ENCODE peak calls at places on chromosomes 13 and 19, in five cellular contexts. One of them, this sample, is unnamed.
A peak's percentile ranks its signal among the peaks of the same experiment; 100 is the strongest.

GRCh38 chr13:36418022-36418805 is 14.1 kb upstream of the CCNA1 start:
- DNase-seq in Panc1: no peak
- DNase-seq in fibroblast of the aortic adventitia: peak; percentile 89
- DNase-seq in GM12865: peak; percentile 42
- DNase-seq in A549: no peak
- DNase-seq in this sample: peak; percentile 88

GRCh38 chr19:18274303-18274775 is at the start of gene IQCN:
- DNase-seq in Panc1: no peak
- DNase-seq in fibroblast of the aortic adventitia: peak; percentile 43
- DNase-seq in GM12865: no peak
- DNase-seq in A549: peak; percentile 64
- DNase-seq in this sample: peak; percentile 42

GRCh38 chr19:33686687-33687541 is 65.2 kb downstream of the CHST8 start:
- DNase-seq in Panc1: no peak
- DNase-seq in fibroblast of the aortic adventitia: no peak
- DNase-seq in GM12865: no peak
- DNase-seq in A549: no peak
- DNase-seq in this sample: no peak

GRCh38 chr13:27635256-27635655 is 13.6 kb downstream of the POLR1D start:
- DNase-seq in Panc1: no peak
- DNase-seq in fibroblast of the aortic adventitia: no peak
- DNase-seq in GM12865: no peak
- DNase-seq in A549: no peak
- DNase-seq in this sample: no peak

GRCh38 chr19:14393303-14393702 is 12.1 kb downstream of the ADGRE5 start:
- DNase-seq in Panc1: no peak
- DNase-seq in fibroblast of the aortic adventitia: no peak
- DNase-seq in GM12865: no peak
- DNase-seq in A549: no peak
- DNase-seq in this sample: no peak

GRCh38 chr13:23570099-23570926 is at the start of gene TNFRSF19:
- DNase-seq in Panc1: no peak
- DNase-seq in fibroblast of the aortic adventitia: peak; percentile 75
- DNase-seq in GM12865: peak; percentile 78
- DNase-seq in A549: no peak
- DNase-seq in this sample: peak; percentile 76

GRCh38 chr13:76723551-76724232 is 162.5 kb downstream of the KCTD12 start:
- DNase-seq in Panc1: no peak
- DNase-seq in fibroblast of the aortic adventitia: peak; percentile 96
- DNase-seq in GM12865: peak; percentile 56
- DNase-seq in A549: no peak
- DNase-seq in this sample: peak; percentile 91

GRCh38 chr19:38838986-38839761 is 7.6 kb upstream of the ECH1 start:
- DNase-seq in Panc1: no peak
- DNase-seq in fibroblast of the aortic adventitia: no peak
- DNase-seq in GM12865: no peak
- DNase-seq in A549: no peak
- DNase-seq in this sample: no peak

GRCh38 chr19:50327013-50327412 is 2.2 kb downstream of the KCNC3 start:
- DNase-seq in Panc1: no peak
- DNase-seq in fibroblast of the aortic adventitia: no peak
- DNase-seq in GM12865: no peak
- DNase-seq in A549: no peak
- DNase-seq in this sample: no peak

GRCh38 chr19:41906271-41906670 is 22.0 kb downstream of the ERFL start:
- DNase-seq in Panc1: no peak
- DNase-seq in fibroblast of the aortic adventitia: no peak
- DNase-seq in GM12865: no peak
- DNase-seq in A549: no peak
- DNase-seq in this sample: no peak

GRCh38 chr13:98521461-98521860 is 55.4 kb downstream of the STK24 start:
- DNase-seq in Panc1: no peak
- DNase-seq in fibroblast of the aortic adventitia: no peak
- DNase-seq in GM12865: no peak
- DNase-seq in A549: no peak
- DNase-seq in this sample: no peak

GRCh38 chr13:106401081-106401480 is 134.4 kb downstream of the EFNB2 start:
- DNase-seq in Panc1: no peak
- DNase-seq in fibroblast of the aortic adventitia: peak; percentile 44
- DNase-seq in GM12865: no peak
- DNase-seq in A549: no peak
- DNase-seq in this sample: no peak

GRCh38 chr19:52946322-52947310 is 16.1 kb downstream of the ZNF816 start:
- DNase-seq in Panc1: no peak
- DNase-seq in fibroblast of the aortic adventitia: no peak
- DNase-seq in GM12865: no peak
- DNase-seq in A549: no peak
- DNase-seq in this sample: peak; percentile 51

GRCh38 chr19:36987091-36987490 is 71.0 kb downstream of the ZNF568 start:
- DNase-seq in Panc1: no peak
- DNase-seq in fibroblast of the aortic adventitia: no peak
- DNase-seq in GM12865: no peak
- DNase-seq in A549: no peak
- DNase-seq in this sample: no peak

GRCh38 chr19:49614096-49614857 is 23.3 kb downstream of the PRR12 start:
- DNase-seq in Panc1: peak; percentile 52
- DNase-seq in fibroblast of the aortic adventitia: peak; percentile 79
- DNase-seq in GM12865: peak; percentile 48
- DNase-seq in A549: peak; percentile 78
- DNase-seq in this sample: peak; percentile 74

GRCh38 chr19:28885965-28886364 is 327.0 kb downstream of the UQCRFS1 start:
- DNase-seq in Panc1: no peak
- DNase-seq in fibroblast of the aortic adventitia: no peak
- DNase-seq in GM12865: no peak
- DNase-seq in A549: no peak
- DNase-seq in this sample: no peak

GRCh38 chr19:4206818-4207484 is 22.4 kb upstream of the EBI3 start:
- DNase-seq in Panc1: no peak
- DNase-seq in fibroblast of the aortic adventitia: peak; percentile 50
- DNase-seq in GM12865: peak; percentile 59
- DNase-seq in A549: peak; percentile 82
- DNase-seq in this sample: peak; percentile 71

GRCh38 chr13:52862358-52863206 is 14.1 kb upstream of the PCDH8 start:
- DNase-seq in Panc1: peak; percentile 7
- DNase-seq in fibroblast of the aortic adventitia: no peak
- DNase-seq in GM12865: peak; percentile 39
- DNase-seq in A549: peak; percentile 21
- DNase-seq in this sample: no peak

GRCh38 chr19:45668342-45668871 is 386 bp downstream of the GIPR start:
- DNase-seq in Panc1: no peak
- DNase-seq in fibroblast of the aortic adventitia: no peak
- DNase-seq in GM12865: no peak
- DNase-seq in A549: no peak
- DNase-seq in this sample: no peak

DNA sequence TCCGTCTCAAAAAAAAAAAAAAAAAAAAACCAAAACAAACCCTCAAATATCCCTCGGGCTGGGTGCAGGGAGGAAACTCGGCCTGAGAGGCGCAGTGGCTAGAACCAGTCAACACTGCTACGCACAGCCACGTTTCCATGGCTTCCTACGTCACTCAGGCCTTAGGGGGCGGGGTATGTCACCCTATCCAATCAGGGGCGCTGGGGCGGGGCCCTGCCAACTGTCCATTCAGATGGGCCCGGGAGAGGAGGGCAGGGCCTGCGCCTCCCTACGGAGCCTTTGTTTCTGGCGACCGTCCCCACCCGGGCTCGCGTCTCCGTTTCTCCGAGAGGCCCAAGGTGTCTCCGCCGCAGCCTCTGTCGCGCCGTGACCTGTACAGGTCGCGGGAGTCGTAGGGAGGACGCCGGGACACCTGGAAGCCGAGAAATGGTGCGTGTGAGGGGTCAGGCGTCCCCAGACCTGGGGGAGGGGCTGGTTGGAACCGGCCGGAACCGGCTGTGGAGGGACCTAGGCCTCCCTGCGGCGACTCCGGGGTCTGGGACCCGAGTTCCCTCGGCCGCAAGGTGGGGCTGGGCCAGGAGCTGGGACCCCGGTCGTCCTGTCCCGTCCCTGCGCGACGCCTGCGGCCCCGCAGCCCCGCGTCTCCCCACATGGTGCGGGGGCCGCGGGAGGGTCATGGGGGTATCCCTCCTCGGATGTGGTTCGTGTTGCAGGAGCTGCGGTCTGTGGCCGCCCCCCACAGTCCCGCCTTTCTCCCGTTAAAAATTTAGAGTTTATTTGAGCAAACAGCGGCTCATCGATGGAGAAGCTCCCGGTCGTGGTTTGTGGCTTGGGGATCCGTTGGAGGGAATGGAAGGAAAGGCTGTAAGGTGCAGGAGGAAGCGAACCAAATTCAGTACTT is at the start of gene ZNF627:
- DNase-seq in Panc1: peak; percentile 79
- DNase-seq in fibroblast of the aortic adventitia: peak; percentile 97
- DNase-seq in GM12865: peak; percentile 99
- DNase-seq in A549: peak; percentile 96
- DNase-seq in this sample: peak; percentile 99
- H3K4me3 ChIP-seq in Panc1: peak within 1 kb of the TSS; percentile 82
- H3K4me3 ChIP-seq in fibroblast of the aortic adventitia: peak within 1 kb of the TSS; percentile 86
- H3K4me3 ChIP-seq in GM12865: peak within 1 kb of the TSS; percentile 78
- H3K4me3 ChIP-seq in A549: peak within 1 kb of the TSS; percentile 57
- H3K4me3 ChIP-seq in this sample: peak within 1 kb of the TSS; percentile 98

DNA sequence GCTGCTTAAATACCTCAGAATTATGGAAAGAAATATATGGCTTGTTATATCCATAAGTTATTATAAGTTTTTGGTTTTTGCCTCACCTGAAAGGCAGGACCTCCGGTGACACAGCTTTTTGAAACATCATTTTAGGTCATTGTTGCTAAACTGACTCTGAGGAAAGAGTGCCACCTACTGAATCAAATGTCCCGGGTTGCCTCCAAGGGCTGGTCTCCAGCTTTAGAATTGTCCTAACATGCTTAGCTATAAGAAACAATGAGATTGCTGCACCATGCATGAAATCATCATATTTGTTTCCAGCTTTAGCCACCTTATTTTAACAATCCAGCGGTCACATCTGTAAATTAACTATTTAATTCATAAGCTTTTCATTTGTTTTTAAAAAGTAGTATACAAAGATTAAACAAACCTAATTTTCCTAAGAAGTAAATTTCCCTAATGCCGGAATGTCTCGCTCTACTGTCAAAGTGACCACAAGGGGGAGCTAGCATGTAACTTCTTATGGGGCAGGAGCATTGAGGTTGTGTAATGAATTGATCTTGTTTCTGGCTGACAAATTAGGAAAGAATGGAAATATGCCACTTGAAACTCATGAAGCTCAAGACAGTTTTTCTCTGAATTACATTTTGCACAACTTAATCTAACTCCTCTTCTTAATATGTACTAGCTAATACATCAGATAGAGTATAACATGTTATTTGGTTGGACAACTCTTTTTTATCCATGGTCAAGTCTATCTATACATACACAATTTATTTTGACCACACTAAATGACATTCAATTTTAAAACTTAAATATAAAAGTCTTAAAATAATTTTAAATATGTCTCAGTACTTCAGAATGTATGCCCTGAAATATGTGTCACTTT is 6.7 kb upstream of the PCDH17 start:
- DNase-seq in Panc1: no peak
- DNase-seq in fibroblast of the aortic adventitia: peak; percentile 60
- DNase-seq in GM12865: peak; percentile 47
- DNase-seq in A549: peak; percentile 51
- DNase-seq in this sample: peak; percentile 75
- TF ChIP-seq CTCF in Panc1: peak; percentile 72
- TF ChIP-seq CTCF in fibroblast of the aortic adventitia: peak; percentile 87
- TF ChIP-seq CTCF in GM12865: peak; percentile 64
- TF ChIP-seq CTCF in A549: peak; percentile 43
- TF ChIP-seq CTCF in this sample: peak; percentile 85

GRCh38 chr19:54257116-54257480 is at the start of gene LILRB5:
- DNase-seq in Panc1: no peak
- DNase-seq in fibroblast of the aortic adventitia: no peak
- DNase-seq in GM12865: no peak
- DNase-seq in A549: no peak
- DNase-seq in this sample: no peak

GRCh38 chr19:54254195-54254906 is 2.7 kb downstream of the LILRB5 start:
- DNase-seq in Panc1: no peak
- DNase-seq in fibroblast of the aortic adventitia: no peak
- DNase-seq in GM12865: no peak
- DNase-seq in A549: no peak
- DNase-seq in this sample: no peak

GRCh38 chr19:54256250-54257115 is 590 bp downstream of the LILRB5 start:
- DNase-seq in Panc1: no peak
- DNase-seq in fibroblast of the aortic adventitia: no peak
- DNase-seq in GM12865: no peak
- DNase-seq in A549: no peak
- DNase-seq in this sample: no peak

GRCh38 chr19:54253331-54254194 is 3.5 kb downstream of the LILRB5 start:
- DNase-seq in Panc1: no peak
- DNase-seq in fibroblast of the aortic adventitia: no peak
- DNase-seq in GM12865: no peak
- DNase-seq in A549: no peak
- DNase-seq in this sample: no peak

DNA sequence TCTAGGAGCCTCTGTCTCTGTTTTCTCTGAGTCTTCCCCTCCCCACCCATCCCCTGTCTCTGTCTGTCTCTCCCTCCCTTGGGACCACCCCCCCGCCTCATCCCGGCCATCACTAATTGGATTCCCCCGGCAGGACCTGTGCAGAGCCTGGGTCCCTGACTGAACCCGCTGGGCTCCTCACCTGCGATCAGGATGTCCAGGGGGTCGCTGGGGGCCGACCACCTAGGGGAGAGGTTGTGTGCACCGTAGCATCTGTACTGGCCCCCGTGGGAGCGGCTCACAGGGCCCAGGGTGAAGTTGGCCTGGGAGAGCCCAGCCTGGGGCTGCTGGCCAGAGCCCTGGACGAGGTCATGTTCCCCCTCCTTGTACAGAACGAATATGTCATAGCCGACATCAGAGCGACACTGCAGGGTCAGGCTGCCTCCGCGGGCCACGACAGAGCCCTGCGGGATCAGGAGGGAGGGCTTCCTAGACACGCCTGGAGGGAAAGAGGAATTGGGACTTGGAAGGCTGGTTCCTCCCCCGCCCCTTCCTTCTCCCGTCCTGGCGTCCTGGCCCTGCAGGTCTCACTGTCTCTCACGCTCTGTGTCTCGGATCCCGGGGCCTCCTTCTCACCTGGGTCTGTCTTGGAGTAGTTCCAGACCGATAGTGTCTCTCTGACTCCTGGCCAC is 1.8 kb downstream of the LILRB5 start:
- DNase-seq in Panc1: no peak
- DNase-seq in fibroblast of the aortic adventitia: no peak
- DNase-seq in GM12865: no peak
- DNase-seq in A549: no peak
- DNase-seq in this sample: no peak
- H3K4me3 ChIP-seq in Panc1: no peak overlapping the region
- H3K4me3 ChIP-seq in fibroblast of the aortic adventitia: no peak overlapping the region
- H3K4me3 ChIP-seq in GM12865: no peak overlapping the region
- H3K4me3 ChIP-seq in A549: no peak overlapping the region
- H3K4me3 ChIP-seq in this sample: no peak overlapping the region

GRCh38 chr13:102948006-102948405 is 102.2 kb downstream of the ERCC5 start:
- DNase-seq in Panc1: no peak
- DNase-seq in fibroblast of the aortic adventitia: peak; percentile 2
- DNase-seq in GM12865: no peak
- DNase-seq in A549: no peak
- DNase-seq in this sample: peak; percentile 12
- TF ChIP-seq CTCF in Panc1: no peak
- TF ChIP-seq CTCF in fibroblast of the aortic adventitia: no peak
- TF ChIP-seq CTCF in GM12865: no peak
- TF ChIP-seq CTCF in A549: no peak
- TF ChIP-seq CTCF in this sample: no peak

This sample was measured in choroid plexus epithelial cell.